ENCODE peak calls at places on chromosome 21, in eight cellular contexts. D, Z, H, S, N, W, J and O are unnamed samples.

GRCh38 chr21:32382108-32382601 is 10.7 kb downstream of the URB1 start:
- DNase-seq in D (no peak), Z (no peak), H (no peak), S (no peak), N (peak), W (peak), J (no peak), O (no peak)

GRCh38 chr21:44267655-44268142 is 6.0 kb upstream of the DNMT3L start:
- DNase-seq in D (no peak), Z (no peak), H (no peak), S (no peak), N (no peak), W (no peak), J (no peak), O (no peak)

GRCh38 chr21:45880097-45881068 is 101.2 kb upstream of the COL6A1 start:
- DNase-seq in D (peak), Z (peak), H (peak), S (peak), N (peak), W (peak), J (peak), O (peak)

GRCh38 chr21:41477641-41478318 is 30.2 kb downstream of the TMPRSS2 start:
- DNase-seq in D (no peak), Z (no peak), H (no peak), S (no peak), N (no peak), W (no peak), J (no peak), O (no peak)

GRCh38 chr21:14453339-14453738 is 70.4 kb upstream of the HSPA13 start:
- DNase-seq in D (no peak), Z (no peak), H (no peak), S (peak), N (no peak), W (no peak), J (no peak), O (no peak)

GRCh38 chr21:42988234-42988965 is 14.0 kb downstream of the PKNOX1 start:
- DNase-seq in D (no peak), Z (no peak), H (no peak), S (no peak), N (peak), W (no peak), J (no peak), O (no peak)

GRCh38 chr21:45435405-45435981 is 30.5 kb downstream of the COL18A1 start:
- DNase-seq in D (no peak), Z (no peak), H (no peak), S (no peak), N (no peak), W (no peak), J (no peak), O (no peak)

GRCh38 chr21:31983120-31983519 is 110.3 kb downstream of the HUNK start:
- DNase-seq in D (no peak), Z (no peak), H (no peak), S (no peak), N (no peak), W (no peak), J (no peak), O (no peak)

GRCh38 chr21:42162831-42163510 is 56.0 kb upstream of the ABCG1 start:
- DNase-seq in D (no peak), Z (no peak), H (no peak), S (no peak), N (no peak), W (no peak), J (no peak), O (no peak)

GRCh38 chr21:14096577-14096976 is 114.2 kb downstream of the LIPI start:
- DNase-seq in D (no peak), Z (no peak), H (no peak), S (no peak), N (no peak), W (no peak), J (no peak), O (no peak)

GRCh38 chr21:36816556-36817130 is 117.7 kb downstream of the SIM2 start:
- DNase-seq in D (no peak), Z (no peak), H (no peak), S (no peak), N (no peak), W (no peak), J (no peak), O (no peak)

GRCh38 chr21:28489197-28489596 is 503.5 kb downstream of the LTN1 start:
- DNase-seq in D (no peak), Z (no peak), H (no peak), S (no peak), N (no peak), W (no peak), J (no peak), O (no peak)

GRCh38 chr21:16302851-16303282 is 573.1 kb downstream of the USP25 start:
- DNase-seq in D (no peak), Z (no peak), H (no peak), S (no peak), N (no peak), W (no peak), J (no peak), O (no peak)